ENCODE peak calls at places on chromosomes 2 and 18, in seven cellular contexts. I is GM12865; L is fibroblast of lung; S is naive thymus-derived CD4-positive, alpha-beta T cell; A is AG04450; Y is HFF-Myc; Z is psoas muscle. F is an unnamed sample.

GRCh38 chr2:188079176-188079575 is 212.5 kb upstream of the GULP1 start:
- DNase-seq in Y (peak), S (no peak), I (no peak), L (peak), Z (no peak), A (peak), F (peak)

GRCh38 chr2:166867874-166868514 is 20.3 kb upstream of the XIRP2 start:
- DNase-seq in I (no peak), A (no peak), L (no peak), Z (no peak), S (no peak), Y (no peak), F (no peak)

GRCh38 chr2:113072584-113072983 is 4.8 kb downstream of the IL1F10 start:
- DNase-seq in Z (no peak), L (no peak), I (no peak), A (no peak), S (no peak), Y (no peak), F (no peak)

GRCh38 chr2:154324601-154325000 is 373.9 kb upstream of the KCNJ3 start:
- DNase-seq in A (no peak), L (no peak), Y (no peak), I (no peak), S (no peak), Z (no peak), F (no peak)

GRCh38 chr18:57833441-57834101 is 30.5 kb upstream of the ATP8B1 start:
- DNase-seq in A (no peak), S (peak), L (peak), Y (no peak), Z (no peak), I (peak), F (peak)

GRCh38 chr18:3067213-3068118 is 54.5 kb upstream of the LPIN2 start:
- DNase-seq in I (peak), S (no peak), A (no peak), Z (no peak), L (no peak), Y (no peak), F (no peak)

GRCh38 chr18:494602-494983 is 5.9 kb downstream of the COLEC12 start:
- DNase-seq in A (no peak), I (no peak), Z (no peak), Y (no peak), S (no peak), L (peak), F (peak)

GRCh38 chr18:79071037-79071960 is 2.1 kb downstream of the ATP9B start:
- DNase-seq in A (no peak), Z (no peak), Y (no peak), I (no peak), S (no peak), L (no peak), F (no peak)

GRCh38 chr2:122758967-122759366 is 1003.5 kb downstream of the TSN start:
- DNase-seq in Z (no peak), I (peak), S (no peak), L (no peak), A (no peak), Y (no peak), F (no peak)

GRCh38 chr2:233803994-233804393 is 25.9 kb downstream of the MROH2A start:
- DNase-seq in Z (no peak), Y (no peak), S (peak), L (no peak), A (no peak), I (no peak), F (no peak)

GRCh38 chr2:106028192-106028591 is 165.9 kb downstream of the UXS1 start:
- DNase-seq in A (no peak), Z (no peak), S (no peak), I (no peak), Y (no peak), L (no peak), F (no peak)

GRCh38 chr2:102473020-102473419 is at the start of gene SLC9A4:
- DNase-seq in A (no peak), Z (peak), S (peak), Y (peak), L (peak), I (peak), F (peak)

GRCh38 chr18:48165104-48165866 is 234.8 kb upstream of the SMAD2 start:
- DNase-seq in I (no peak), Z (no peak), A (no peak), Y (no peak), S (no peak), L (no peak), F (no peak)

GRCh38 chr2:237471457-237472186 is 15.4 kb upstream of the MLPH start:
- DNase-seq in I (peak), S (no peak), L (peak), Z (peak), A (no peak), Y (no peak), F (peak)

GRCh38 chr2:233353101-233353768 is 1.1 kb upstream of the DGKD start:
- DNase-seq in Z (no peak), S (no peak), Y (no peak), L (no peak), A (no peak), I (no peak), F (no peak)

GRCh38 chr2:132400169-132400900 is 16.3 kb upstream of the GPR39 start:
- DNase-seq in L (peak), Z (no peak), A (peak), Y (no peak), S (no peak), I (no peak), F (peak)

GRCh38 chr18:62846334-62846733 is 131.0 kb downstream of the PHLPP1 start:
- DNase-seq in Y (no peak), A (no peak), Z (no peak), S (no peak), L (no peak), I (no peak), F (no peak)

GRCh38 chr2:207394812-207395534 is 134.8 kb upstream of the CREB1 start:
- DNase-seq in Z (peak), A (peak), S (peak), Y (peak), I (no peak), L (peak), F (peak)

GRCh38 chr2:88671786-88672427 is 19.6 kb upstream of the RPIA start:
- DNase-seq in Y (peak), L (peak), A (no peak), S (no peak), I (peak), Z (no peak), F (peak)

GRCh38 chr18:37385846-37386435 is 179.7 kb downstream of the CELF4 start:
- DNase-seq in S (no peak), Z (no peak), Y (no peak), A (no peak), L (peak), I (peak), F (peak)
- H3K4me3 ChIP-seq in S (no peak), Z (no peak), Y (no peak), A (no peak), L (no peak), I (no peak), F (no peak)

GRCh38 chr2:86138736-86139625 is 32.9 kb downstream of the PTCD3 start:
- DNase-seq in S (no peak), Y (no peak), Z (no peak), L (no peak), I (no peak), A (no peak), F (no peak)
- H3K4me3 ChIP-seq in S (no peak), Y (no peak), Z (no peak), L (no peak), I (no peak), A (no peak), F (no peak)

DNA sequence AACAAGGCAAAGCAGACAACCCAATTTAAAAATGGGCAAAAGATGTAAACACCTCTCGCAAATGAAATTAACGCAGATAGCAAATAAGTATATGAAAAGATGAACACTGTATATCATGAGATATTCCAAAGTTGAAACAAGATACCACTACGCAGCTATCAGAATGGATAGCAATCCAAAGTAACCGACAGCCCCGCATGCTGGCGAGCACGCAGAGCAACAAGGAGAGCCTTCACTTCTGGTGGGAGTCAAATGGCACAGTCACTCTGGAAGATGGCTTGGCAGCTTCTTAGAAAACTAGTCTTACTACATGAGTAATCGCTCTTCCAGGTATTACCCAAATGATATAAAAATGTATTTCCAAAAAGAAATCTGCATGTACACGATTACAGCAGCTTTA is 1.4 kb downstream of the NDUFA10 start:
- DNase-seq in I (no peak), A (no peak), Z (no peak), L (no peak), S (no peak), Y (no peak), F (no peak)
- H3K4me3 ChIP-seq in I (peak), A (peak), Z (peak), L (peak), S (peak), Y (peak), F (peak)

GRCh38 chr18:66687635-66688034 is 83.7 kb upstream of the CDH19 start:
- DNase-seq in S (no peak), Z (no peak), I (no peak), A (no peak), L (no peak), Y (no peak), F (no peak)

DNA sequence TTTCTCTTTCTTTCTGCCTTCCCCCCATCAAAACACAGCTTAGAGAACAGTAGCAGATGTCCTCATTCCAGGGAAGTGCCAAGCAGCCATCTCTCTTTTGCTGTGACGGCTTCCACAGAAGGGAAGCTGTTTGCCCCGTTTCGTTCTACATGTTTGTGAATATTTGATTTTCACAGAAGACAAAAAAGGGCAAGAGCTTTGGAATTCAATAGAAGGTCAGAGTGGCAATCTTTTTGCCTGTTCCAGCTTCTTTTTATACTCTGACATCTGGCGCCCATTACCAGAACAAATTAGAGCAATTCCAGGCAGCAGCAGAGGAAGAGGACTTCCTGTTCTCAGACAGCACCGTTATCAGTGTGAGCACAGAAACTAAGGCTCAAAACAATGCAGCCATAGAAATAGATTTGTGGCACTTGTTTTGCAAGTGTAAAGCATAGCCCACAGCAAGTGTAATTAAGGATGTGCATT is 79.0 kb upstream of the CDH19 start:
- DNase-seq in L (no peak), A (no peak), I (no peak), Z (no peak), S (no peak), Y (no peak), F (no peak)
- H3K4me3 ChIP-seq in L (no peak), A (no peak), I (no peak), Z (no peak), S (no peak), Y (no peak), F (no peak)

GRCh38 chr2:197869501-197870111 is 65.2 kb downstream of the PLCL1 start:
- DNase-seq in Y (no peak), S (no peak), A (no peak), L (peak), Z (no peak), I (no peak), F (peak)
- H3K4me3 ChIP-seq in Y (no peak), S (no peak), A (no peak), L (no peak), Z (no peak), I (no peak), F (no peak)

GRCh38 chr2:200193331-200193730 is 113.2 kb upstream of the SPATS2L start:
- DNase-seq in S (no peak), A (no peak), Y (no peak), I (no peak), Z (no peak), L (no peak), F (no peak)
- H3K4me3 ChIP-seq in S (no peak), A (no peak), Y (no peak), I (no peak), Z (no peak), L (no peak), F (no peak)

DNA sequence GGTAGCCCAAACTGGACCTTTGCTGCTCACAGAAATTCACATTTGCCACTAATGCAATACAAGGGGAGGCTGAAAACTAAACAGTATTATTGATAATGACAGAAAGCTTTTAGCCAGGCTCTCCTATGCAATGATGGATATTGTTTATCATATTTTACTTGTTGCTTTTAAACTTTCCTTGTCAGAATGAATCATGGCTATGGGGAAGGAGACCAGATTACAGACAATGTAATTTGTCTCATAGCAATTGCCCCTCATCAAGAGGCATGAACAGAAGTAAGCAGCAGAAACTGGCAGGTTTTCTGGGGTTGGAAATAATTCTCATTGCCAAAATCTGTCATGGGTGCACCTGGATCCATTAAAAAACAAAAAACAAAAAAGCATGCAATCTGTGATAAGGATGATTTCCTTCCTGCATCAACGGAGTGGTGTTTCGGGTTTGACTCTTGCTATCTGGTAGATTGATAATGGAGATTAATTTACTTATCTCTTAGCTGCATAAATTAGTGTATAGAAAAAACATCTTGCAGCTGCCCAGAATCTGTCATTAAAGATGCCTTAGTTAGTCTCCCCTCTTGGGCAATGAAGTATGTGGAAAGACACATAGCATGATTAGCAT is 419.6 kb downstream of the SOX11 start:
- DNase-seq in Z (no peak), I (no peak), L (no peak), S (no peak), A (no peak), Y (no peak), F (no peak)
- H3K4me3 ChIP-seq in Z (no peak), I (no peak), L (no peak), S (no peak), A (no peak), Y (no peak), F (no peak)

GRCh38 chr2:25044990-25045389 is 3.1 kb downstream of the EFR3B start:
- DNase-seq in S (no peak), Y (no peak), A (no peak), Z (peak), L (no peak), I (peak), F (no peak)

GRCh38 chr2:25044011-25044410 is 2.1 kb downstream of the EFR3B start:
- DNase-seq in S (no peak), I (no peak), Y (no peak), L (no peak), Z (no peak), A (no peak), F (no peak)

GRCh38 chr2:25042321-25043240 is 705 bp downstream of the EFR3B start:
- DNase-seq in S (peak), L (peak), I (peak), A (no peak), Z (peak), Y (no peak), F (peak)

GRCh38 chr2:25041928-25042320 is at the start of gene EFR3B:
- DNase-seq in I (peak), Y (peak), Z (peak), L (peak), A (peak), S (peak), F (peak)

GRCh38 chr2:25043241-25043867 is 1.5 kb downstream of the EFR3B start:
- DNase-seq in Z (no peak), A (peak), S (peak), L (peak), I (peak), Y (peak), F (peak)
- H3K4me3 ChIP-seq in Z (peak), A (peak), S (peak), L (peak), I (no peak), Y (peak), F (peak)

GRCh38 chr2:25361261-25362048 is 19.7 kb upstream of the DNMT3A start:
- DNase-seq in L (no peak), I (no peak), S (no peak), Y (no peak), Z (no peak), A (no peak), F (no peak)
- H3K4me3 ChIP-seq in L (no peak), I (no peak), S (peak), Y (peak), Z (peak), A (peak), F (peak)

DNA sequence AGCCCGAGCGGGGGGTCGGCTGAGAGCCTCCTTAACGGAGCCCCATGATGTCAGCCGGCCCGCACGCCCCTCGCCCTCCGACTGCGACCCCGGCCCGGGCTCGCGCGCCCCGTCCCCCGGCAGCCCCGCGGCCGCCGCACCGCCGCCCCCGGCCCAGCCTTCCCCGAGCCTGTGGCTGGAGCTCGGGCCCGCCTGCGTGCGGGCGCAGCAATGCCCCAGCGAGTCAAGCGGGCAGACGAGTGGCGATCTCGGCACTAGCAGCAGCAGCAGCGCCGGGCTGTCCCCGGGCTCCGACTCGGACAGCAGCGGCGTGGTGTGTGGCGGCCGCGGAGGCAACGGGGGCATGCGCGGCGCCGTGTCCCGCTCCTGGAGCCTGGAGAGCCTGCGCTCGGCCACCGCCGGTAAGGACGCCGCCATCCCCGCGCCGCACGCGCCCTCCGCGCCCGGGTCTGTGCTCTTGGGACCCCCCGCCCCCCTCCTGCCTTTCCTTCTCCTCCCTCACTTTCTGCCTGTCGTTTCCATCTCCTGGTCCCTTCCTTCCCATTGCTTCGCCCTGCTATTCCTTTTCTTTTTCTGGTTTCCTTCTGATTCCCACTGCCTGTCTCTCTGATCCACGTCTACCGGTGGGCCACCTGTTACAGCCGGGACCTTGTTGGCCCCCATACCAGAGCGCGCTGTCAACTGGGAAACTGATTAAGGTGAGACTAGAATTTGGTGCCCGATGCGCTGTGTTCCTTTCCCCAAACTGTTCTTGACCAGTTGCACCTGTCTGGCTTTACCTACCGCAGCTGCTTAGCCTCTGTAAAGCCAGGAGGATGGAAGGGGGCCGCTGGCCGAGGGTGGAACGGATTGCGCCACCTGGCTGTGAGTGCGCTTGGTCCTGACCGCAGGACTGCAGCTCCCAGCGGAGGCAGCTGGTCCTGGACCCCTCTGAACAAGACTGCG is 127.4 kb downstream of the ARHGEF4 start:
- DNase-seq in I (no peak), S (no peak), A (no peak), L (no peak), Y (no peak), Z (peak), F (no peak)
- H3K4me3 ChIP-seq in I (no peak), S (no peak), A (no peak), L (no peak), Y (no peak), Z (peak), F (no peak)

F was measured in fibroblast of the aortic adventitia.